ENCODE peak calls at places on chromosomes 5 and 9, in ten cellular contexts. One of them, this sample, is unnamed.

GRCh38 chr5:36900279-36900678 is 23.7 kb downstream of the NIPBL start:
- DNase-seq in stimulated activated CD4-positive, alpha-beta T cell treated with anti-CD3 and anti-CD28 coated beads, Interleukin-15, amount 100 ng/mL, for 24 hours: no peak
- DNase-seq in fibroblast of pulmonary artery: no peak
- DNase-seq in fibroblast of the aortic adventitia: no peak
- DNase-seq in SHP77: no peak
- DNase-seq in ELR: no peak
- DNase-seq in amygdala: no peak
- DNase-seq in RPMI8226: no peak
- DNase-seq in GM12892: no peak
- DNase-seq in lung: no peak
- DNase-seq in this sample: no peak

GRCh38 chr5:141402553-141403328 is at the start of gene PCDHGA9:
- DNase-seq in fibroblast of pulmonary artery: peak; percentile 56
- DNase-seq in GM12892: no peak
- DNase-seq in lung: no peak
- DNase-seq in amygdala: no peak
- DNase-seq in ELR: peak; percentile 31
- DNase-seq in fibroblast of the aortic adventitia: peak; percentile 59
- DNase-seq in stimulated activated CD4-positive, alpha-beta T cell treated with anti-CD3 and anti-CD28 coated beads, Interleukin-15, amount 100 ng/mL, for 24 hours: peak; percentile 37
- DNase-seq in SHP77: peak; percentile 6
- DNase-seq in RPMI8226: peak; percentile 53
- DNase-seq in this sample: no peak

GRCh38 chr5:53327811-53328331 is 152.6 kb upstream of the FST start:
- DNase-seq in amygdala: no peak
- DNase-seq in SHP77: no peak
- DNase-seq in stimulated activated CD4-positive, alpha-beta T cell treated with anti-CD3 and anti-CD28 coated beads, Interleukin-15, amount 100 ng/mL, for 24 hours: no peak
- DNase-seq in GM12892: no peak
- DNase-seq in fibroblast of pulmonary artery: peak; percentile 16
- DNase-seq in lung: no peak
- DNase-seq in ELR: no peak
- DNase-seq in fibroblast of the aortic adventitia: no peak
- DNase-seq in RPMI8226: no peak
- DNase-seq in this sample: no peak

GRCh38 chr5:95668728-95669127 is 14.1 kb downstream of the SPATA9 start:
- DNase-seq in SHP77: no peak
- DNase-seq in fibroblast of the aortic adventitia: peak; percentile 14
- DNase-seq in lung: no peak
- DNase-seq in stimulated activated CD4-positive, alpha-beta T cell treated with anti-CD3 and anti-CD28 coated beads, Interleukin-15, amount 100 ng/mL, for 24 hours: no peak
- DNase-seq in fibroblast of pulmonary artery: peak; percentile 20
- DNase-seq in GM12892: no peak
- DNase-seq in ELR: peak; percentile 20
- DNase-seq in amygdala: no peak
- DNase-seq in RPMI8226: no peak
- DNase-seq in this sample: no peak

GRCh38 chr5:164394686-164395187 is 889.3 kb downstream of the MAT2B start:
- DNase-seq in ELR: no peak
- DNase-seq in SHP77: no peak
- DNase-seq in lung: no peak
- DNase-seq in amygdala: no peak
- DNase-seq in fibroblast of the aortic adventitia: no peak
- DNase-seq in fibroblast of pulmonary artery: no peak
- DNase-seq in stimulated activated CD4-positive, alpha-beta T cell treated with anti-CD3 and anti-CD28 coated beads, Interleukin-15, amount 100 ng/mL, for 24 hours: no peak
- DNase-seq in GM12892: no peak
- DNase-seq in RPMI8226: no peak
- DNase-seq in this sample: no peak

GRCh38 chr9:117180896-117181456 is 233.9 kb downstream of the ASTN2 start:
- DNase-seq in GM12892: no peak
- DNase-seq in ELR: no peak
- DNase-seq in stimulated activated CD4-positive, alpha-beta T cell treated with anti-CD3 and anti-CD28 coated beads, Interleukin-15, amount 100 ng/mL, for 24 hours: no peak
- DNase-seq in amygdala: no peak
- DNase-seq in fibroblast of the aortic adventitia: no peak
- DNase-seq in lung: no peak
- DNase-seq in fibroblast of pulmonary artery: no peak
- DNase-seq in SHP77: no peak
- DNase-seq in RPMI8226: no peak
- DNase-seq in this sample: no peak

GRCh38 chr9:14313378-14313940 is 482 bp downstream of the NFIB start:
- DNase-seq in ELR: peak; percentile 10
- DNase-seq in lung: no peak
- DNase-seq in RPMI8226: no peak
- DNase-seq in fibroblast of pulmonary artery: no peak
- DNase-seq in GM12892: no peak
- DNase-seq in fibroblast of the aortic adventitia: peak; percentile 54
- DNase-seq in stimulated activated CD4-positive, alpha-beta T cell treated with anti-CD3 and anti-CD28 coated beads, Interleukin-15, amount 100 ng/mL, for 24 hours: peak; percentile 17
- DNase-seq in SHP77: no peak
- DNase-seq in amygdala: no peak
- DNase-seq in this sample: no peak

GRCh38 chr5:170719551-170719950 is 64.0 kb upstream of the GABRP start:
- DNase-seq in fibroblast of the aortic adventitia: no peak
- DNase-seq in RPMI8226: no peak
- DNase-seq in lung: no peak
- DNase-seq in amygdala: no peak
- DNase-seq in stimulated activated CD4-positive, alpha-beta T cell treated with anti-CD3 and anti-CD28 coated beads, Interleukin-15, amount 100 ng/mL, for 24 hours: no peak
- DNase-seq in SHP77: no peak
- DNase-seq in GM12892: no peak
- DNase-seq in ELR: no peak
- DNase-seq in fibroblast of pulmonary artery: no peak
- DNase-seq in this sample: no peak

GRCh38 chr9:36282275-36282674 is 24.0 kb upstream of the GNE start:
- DNase-seq in ELR: no peak
- DNase-seq in fibroblast of the aortic adventitia: no peak
- DNase-seq in GM12892: no peak
- DNase-seq in stimulated activated CD4-positive, alpha-beta T cell treated with anti-CD3 and anti-CD28 coated beads, Interleukin-15, amount 100 ng/mL, for 24 hours: no peak
- DNase-seq in lung: no peak
- DNase-seq in SHP77: no peak
- DNase-seq in amygdala: no peak
- DNase-seq in fibroblast of pulmonary artery: no peak
- DNase-seq in RPMI8226: no peak
- DNase-seq in this sample: no peak

GRCh38 chr5:36777105-36777757 is 99.3 kb upstream of the NIPBL start:
- DNase-seq in GM12892: no peak
- DNase-seq in stimulated activated CD4-positive, alpha-beta T cell treated with anti-CD3 and anti-CD28 coated beads, Interleukin-15, amount 100 ng/mL, for 24 hours: no peak
- DNase-seq in RPMI8226: no peak
- DNase-seq in fibroblast of the aortic adventitia: peak; percentile 31
- DNase-seq in fibroblast of pulmonary artery: peak; percentile 53
- DNase-seq in amygdala: no peak
- DNase-seq in SHP77: peak; percentile 63
- DNase-seq in lung: no peak
- DNase-seq in ELR: peak; percentile 54
- DNase-seq in this sample: no peak

GRCh38 chr9:89661391-89661949 is 56.7 kb downstream of the GADD45G start:
- DNase-seq in stimulated activated CD4-positive, alpha-beta T cell treated with anti-CD3 and anti-CD28 coated beads, Interleukin-15, amount 100 ng/mL, for 24 hours: no peak
- DNase-seq in SHP77: no peak
- DNase-seq in GM12892: no peak
- DNase-seq in amygdala: no peak
- DNase-seq in lung: no peak
- DNase-seq in RPMI8226: no peak
- DNase-seq in fibroblast of pulmonary artery: no peak
- DNase-seq in fibroblast of the aortic adventitia: no peak
- DNase-seq in ELR: no peak
- DNase-seq in this sample: no peak

GRCh38 chr5:66100851-66101250 is 43.2 kb upstream of the SREK1 start:
- DNase-seq in ELR: no peak
- DNase-seq in fibroblast of pulmonary artery: no peak
- DNase-seq in fibroblast of the aortic adventitia: no peak
- DNase-seq in amygdala: no peak
- DNase-seq in RPMI8226: no peak
- DNase-seq in GM12892: no peak
- DNase-seq in SHP77: no peak
- DNase-seq in stimulated activated CD4-positive, alpha-beta T cell treated with anti-CD3 and anti-CD28 coated beads, Interleukin-15, amount 100 ng/mL, for 24 hours: no peak
- DNase-seq in lung: no peak
- DNase-seq in this sample: no peak

GRCh38 chr5:128469924-128470323 is 68.1 kb downstream of the FBN2 start:
- DNase-seq in stimulated activated CD4-positive, alpha-beta T cell treated with anti-CD3 and anti-CD28 coated beads, Interleukin-15, amount 100 ng/mL, for 24 hours: no peak
- DNase-seq in fibroblast of pulmonary artery: peak; percentile 68
- DNase-seq in ELR: peak; percentile 46
- DNase-seq in amygdala: no peak
- DNase-seq in lung: no peak
- DNase-seq in RPMI8226: no peak
- DNase-seq in SHP77: no peak
- DNase-seq in GM12892: no peak
- DNase-seq in fibroblast of the aortic adventitia: peak; percentile 39
- DNase-seq in this sample: no peak

GRCh38 chr9:12274577-12274976 is 418.6 kb upstream of the TYRP1 start:
- DNase-seq in RPMI8226: no peak
- DNase-seq in fibroblast of pulmonary artery: peak; percentile 1
- DNase-seq in amygdala: no peak
- DNase-seq in GM12892: no peak
- DNase-seq in stimulated activated CD4-positive, alpha-beta T cell treated with anti-CD3 and anti-CD28 coated beads, Interleukin-15, amount 100 ng/mL, for 24 hours: no peak
- DNase-seq in fibroblast of the aortic adventitia: no peak
- DNase-seq in ELR: no peak
- DNase-seq in lung: no peak
- DNase-seq in SHP77: no peak
- DNase-seq in this sample: no peak

GRCh38 chr5:40490464-40491083 is 189.1 kb upstream of the PTGER4 start:
- DNase-seq in fibroblast of the aortic adventitia: no peak
- DNase-seq in RPMI8226: no peak
- DNase-seq in GM12892: no peak
- DNase-seq in amygdala: no peak
- DNase-seq in ELR: no peak
- DNase-seq in SHP77: no peak
- DNase-seq in stimulated activated CD4-positive, alpha-beta T cell treated with anti-CD3 and anti-CD28 coated beads, Interleukin-15, amount 100 ng/mL, for 24 hours: no peak
- DNase-seq in fibroblast of pulmonary artery: no peak
- DNase-seq in lung: no peak
- DNase-seq in this sample: no peak

GRCh38 chr5:13572188-13572587 is 372.3 kb downstream of the DNAH5 start:
- DNase-seq in ELR: no peak
- DNase-seq in SHP77: no peak
- DNase-seq in stimulated activated CD4-positive, alpha-beta T cell treated with anti-CD3 and anti-CD28 coated beads, Interleukin-15, amount 100 ng/mL, for 24 hours: no peak
- DNase-seq in RPMI8226: no peak
- DNase-seq in lung: no peak
- DNase-seq in fibroblast of the aortic adventitia: no peak
- DNase-seq in GM12892: no peak
- DNase-seq in amygdala: no peak
- DNase-seq in fibroblast of pulmonary artery: no peak
- DNase-seq in this sample: no peak

GRCh38 chr9:95753762-95754465 is 121.6 kb upstream of the ERCC6L2 start:
- DNase-seq in SHP77: no peak
- DNase-seq in lung: no peak
- DNase-seq in fibroblast of pulmonary artery: no peak
- DNase-seq in RPMI8226: no peak
- DNase-seq in ELR: no peak
- DNase-seq in amygdala: no peak
- DNase-seq in GM12892: no peak
- DNase-seq in stimulated activated CD4-positive, alpha-beta T cell treated with anti-CD3 and anti-CD28 coated beads, Interleukin-15, amount 100 ng/mL, for 24 hours: no peak
- DNase-seq in fibroblast of the aortic adventitia: peak; percentile 47
- DNase-seq in this sample: no peak